ENCODE peak calls at places on chromosomes 16 and 17, in seven cellular contexts. One of them, this sample, is unnamed.

GRCh38 chr17:81365601-81366585 is 29.4 kb upstream of the BAHCC1 start:
- DNase-seq in SK-N-SH: peak
- DNase-seq in GM12892: no peak
- DNase-seq in HepG2: peak
- DNase-seq in K562: no peak
- DNase-seq in H1: no peak
- DNase-seq in GM12878: peak
- DNase-seq in this sample: no peak

GRCh38 chr17:29742210-29742513 is 119.5 kb upstream of the CORO6 start:
- DNase-seq in SK-N-SH: no peak
- DNase-seq in GM12892: no peak
- DNase-seq in HepG2: no peak
- DNase-seq in K562: no peak
- DNase-seq in H1: no peak
- DNase-seq in GM12878: no peak
- DNase-seq in this sample: no peak

GRCh38 chr17:59346876-59347407 is 15.5 kb downstream of the YPEL2 start:
- DNase-seq in SK-N-SH: no peak
- DNase-seq in GM12892: no peak
- DNase-seq in HepG2: no peak
- DNase-seq in K562: no peak
- DNase-seq in H1: no peak
- DNase-seq in GM12878: no peak
- DNase-seq in this sample: no peak

GRCh38 chr16:87458424-87458915 is 34.4 kb downstream of the ZCCHC14 start:
- DNase-seq in SK-N-SH: peak
- DNase-seq in GM12892: no peak
- DNase-seq in HepG2: no peak
- DNase-seq in K562: no peak
- DNase-seq in H1: no peak
- DNase-seq in GM12878: no peak
- DNase-seq in this sample: no peak

GRCh38 chr16:84579936-84580335 is 37.9 kb downstream of the COTL1 start:
- DNase-seq in SK-N-SH: no peak
- DNase-seq in GM12892: no peak
- DNase-seq in HepG2: no peak
- DNase-seq in K562: no peak
- DNase-seq in H1: no peak
- DNase-seq in GM12878: no peak
- DNase-seq in this sample: no peak

GRCh38 chr16:54699656-54700055 is 231.0 kb upstream of the IRX5 start:
- DNase-seq in SK-N-SH: no peak
- DNase-seq in GM12892: no peak
- DNase-seq in HepG2: no peak
- DNase-seq in K562: no peak
- DNase-seq in H1: no peak
- DNase-seq in GM12878: no peak
- DNase-seq in this sample: no peak

GRCh38 chr17:65794572-65794971 is 233.1 kb upstream of the AXIN2 start:
- DNase-seq in SK-N-SH: peak
- DNase-seq in GM12892: no peak
- DNase-seq in HepG2: peak
- DNase-seq in K562: peak
- DNase-seq in H1: no peak
- DNase-seq in GM12878: no peak
- DNase-seq in this sample: no peak

GRCh38 chr17:5099271-5099670 is 12.4 kb downstream of the ZNF232 start:
- DNase-seq in SK-N-SH: no peak
- DNase-seq in GM12892: no peak
- DNase-seq in HepG2: no peak
- DNase-seq in K562: no peak
- DNase-seq in H1: no peak
- DNase-seq in GM12878: no peak
- DNase-seq in this sample: no peak

GRCh38 chr16:4656695-4657686 is 32.4 kb downstream of the MGRN1 start:
- DNase-seq in SK-N-SH: no peak
- DNase-seq in GM12892: no peak
- DNase-seq in HepG2: no peak
- DNase-seq in K562: no peak
- DNase-seq in H1: no peak
- DNase-seq in GM12878: no peak
- DNase-seq in this sample: no peak

GRCh38 chr16:65418435-65418834 is 296.6 kb upstream of the CDH11 start:
- DNase-seq in SK-N-SH: no peak
- DNase-seq in GM12892: no peak
- DNase-seq in HepG2: no peak
- DNase-seq in K562: no peak
- DNase-seq in H1: no peak
- DNase-seq in GM12878: no peak
- DNase-seq in this sample: no peak

GRCh38 chr17:29051731-29052130 is 8.8 kb downstream of the PIPOX start:
- DNase-seq in SK-N-SH: no peak
- DNase-seq in GM12892: no peak
- DNase-seq in HepG2: no peak
- DNase-seq in K562: no peak
- DNase-seq in H1: no peak
- DNase-seq in GM12878: no peak
- DNase-seq in this sample: no peak

GRCh38 chr16:56999409-57000270 is 10.3 kb downstream of the NLRC5 start:
- DNase-seq in SK-N-SH: no peak
- DNase-seq in GM12892: no peak
- DNase-seq in HepG2: no peak
- DNase-seq in K562: no peak
- DNase-seq in H1: no peak
- DNase-seq in GM12878: no peak
- DNase-seq in this sample: no peak

GRCh38 chr17:68812876-68813584 is 142.2 kb downstream of the ABCA8 start:
- DNase-seq in SK-N-SH: no peak
- DNase-seq in GM12892: no peak
- DNase-seq in HepG2: no peak
- DNase-seq in K562: no peak
- DNase-seq in H1: no peak
- DNase-seq in GM12878: no peak
- DNase-seq in this sample: no peak

GRCh38 chr17:45270828-45271418 is 9.0 kb upstream of the SPATA32 start:
- DNase-seq in SK-N-SH: peak
- DNase-seq in GM12892: no peak
- DNase-seq in HepG2: no peak
- DNase-seq in K562: peak
- DNase-seq in H1: peak
- DNase-seq in GM12878: no peak
- DNase-seq in this sample: peak

GRCh38 chr17:74123866-74124265 is 79.6 kb upstream of the RPL38 start:
- DNase-seq in SK-N-SH: no peak
- DNase-seq in GM12892: no peak
- DNase-seq in HepG2: no peak
- DNase-seq in K562: no peak
- DNase-seq in H1: no peak
- DNase-seq in GM12878: no peak
- DNase-seq in this sample: no peak

GRCh38 chr17:42779942-42780815 is at the start of gene WNK4:
- DNase-seq in SK-N-SH: peak
- DNase-seq in GM12892: no peak
- DNase-seq in HepG2: peak
- DNase-seq in K562: peak
- DNase-seq in H1: peak
- DNase-seq in GM12878: no peak
- DNase-seq in this sample: no peak
- TF ChIP-seq TAF1 in SK-N-SH: no peak
- TF ChIP-seq TAF1 in GM12892: no peak
- TF ChIP-seq TAF1 in HepG2: peak
- TF ChIP-seq TAF1 in K562: peak
- TF ChIP-seq TAF1 in H1: peak
- TF ChIP-seq TAF1 in GM12878: no peak
- TF ChIP-seq TAF1 in this sample: no peak

GRCh38 chr17:3802461-3803307 is 1.7 kb upstream of the ITGAE start:
- DNase-seq in SK-N-SH: no peak
- DNase-seq in GM12892: no peak
- DNase-seq in HepG2: peak
- DNase-seq in K562: no peak
- DNase-seq in H1: no peak
- DNase-seq in GM12878: no peak
- DNase-seq in this sample: no peak
- TF ChIP-seq TAF1 in SK-N-SH: no peak
- TF ChIP-seq TAF1 in GM12892: no peak
- TF ChIP-seq TAF1 in HepG2: peak
- TF ChIP-seq TAF1 in K562: no peak
- TF ChIP-seq TAF1 in H1: no peak
- TF ChIP-seq TAF1 in GM12878: no peak
- TF ChIP-seq TAF1 in this sample: no peak

DNA sequence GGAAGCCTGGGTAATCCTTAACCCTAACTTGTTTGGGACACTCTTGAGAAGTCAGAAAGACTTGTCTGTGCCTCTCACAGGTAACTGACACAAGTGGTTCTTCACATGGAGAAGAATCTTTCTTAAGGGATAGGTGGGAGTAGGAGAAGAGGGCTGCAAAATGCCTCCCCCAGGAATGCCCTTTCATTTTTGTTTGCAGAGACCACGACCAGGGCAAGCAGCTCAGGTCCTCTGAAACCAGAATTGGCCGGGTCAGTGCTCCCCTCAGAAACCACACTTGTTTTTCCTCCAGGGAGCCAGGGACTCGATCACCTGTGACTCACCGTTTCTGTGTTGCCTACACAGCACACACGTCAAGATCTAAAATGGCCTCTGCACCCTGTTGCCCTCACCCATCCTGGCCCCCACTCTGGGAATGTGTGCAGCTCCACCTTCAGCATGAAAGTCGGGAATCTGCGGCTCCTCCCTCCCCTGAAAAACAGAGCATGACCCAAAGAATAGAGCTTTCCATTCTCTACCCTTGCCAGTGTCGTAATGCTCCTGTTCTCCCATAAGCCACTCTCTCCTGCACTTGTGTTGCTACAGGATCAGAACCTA is 36.1 kb downstream of the HNF1B start:
- DNase-seq in SK-N-SH: no peak
- DNase-seq in GM12892: no peak
- DNase-seq in HepG2: peak
- DNase-seq in K562: no peak
- DNase-seq in H1: no peak
- DNase-seq in GM12878: no peak
- DNase-seq in this sample: no peak
- TF ChIP-seq TAF1 in SK-N-SH: no peak
- TF ChIP-seq TAF1 in GM12892: no peak
- TF ChIP-seq TAF1 in HepG2: peak
- TF ChIP-seq TAF1 in K562: no peak
- TF ChIP-seq TAF1 in H1: no peak
- TF ChIP-seq TAF1 in GM12878: no peak
- TF ChIP-seq TAF1 in this sample: no peak

GRCh38 chr16:73262931-73263330 is 215.0 kb upstream of the ZFHX3 start:
- DNase-seq in SK-N-SH: no peak
- DNase-seq in GM12892: no peak
- DNase-seq in HepG2: no peak
- DNase-seq in K562: no peak
- DNase-seq in H1: no peak
- DNase-seq in GM12878: no peak
- DNase-seq in this sample: no peak

GRCh38 chr16:73268311-73268997 is 220.5 kb upstream of the ZFHX3 start:
- DNase-seq in SK-N-SH: peak
- DNase-seq in GM12892: no peak
- DNase-seq in HepG2: peak
- DNase-seq in K562: no peak
- DNase-seq in H1: no peak
- DNase-seq in GM12878: no peak
- DNase-seq in this sample: no peak

GRCh38 chr16:73265124-73265838 is 217.4 kb upstream of the ZFHX3 start:
- DNase-seq in SK-N-SH: no peak
- DNase-seq in GM12892: no peak
- DNase-seq in HepG2: no peak
- DNase-seq in K562: peak
- DNase-seq in H1: no peak
- DNase-seq in GM12878: no peak
- DNase-seq in this sample: no peak
- TF ChIP-seq TAF1 in SK-N-SH: no peak
- TF ChIP-seq TAF1 in GM12892: no peak
- TF ChIP-seq TAF1 in HepG2: no peak
- TF ChIP-seq TAF1 in K562: no peak
- TF ChIP-seq TAF1 in H1: no peak
- TF ChIP-seq TAF1 in GM12878: no peak
- TF ChIP-seq TAF1 in this sample: no peak

DNA sequence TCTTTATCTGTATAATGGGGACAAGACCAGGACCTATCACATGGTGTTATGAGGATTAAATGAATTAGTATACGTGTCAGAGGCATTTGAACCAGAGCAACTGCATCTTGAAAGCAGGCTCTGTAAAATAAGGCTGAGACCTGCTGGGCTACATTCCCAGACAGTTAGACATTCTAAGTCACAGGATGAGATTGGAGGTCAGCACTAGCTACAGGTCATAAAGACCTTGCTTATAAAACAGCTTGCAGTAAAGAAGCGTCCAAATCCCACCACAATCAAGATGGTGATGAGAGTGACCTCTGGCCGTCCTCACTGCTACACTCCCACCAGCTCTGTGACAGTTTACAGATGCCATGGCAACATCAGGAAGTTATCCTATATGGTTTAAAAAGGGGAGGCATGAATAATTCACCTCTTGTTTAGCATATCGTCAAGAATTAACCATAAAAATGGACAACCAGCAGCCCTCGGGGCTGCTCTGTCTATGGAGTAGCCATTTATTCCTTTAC is 71.8 kb downstream of the IRF8 start:
- DNase-seq in SK-N-SH: no peak
- DNase-seq in GM12892: no peak
- DNase-seq in HepG2: no peak
- DNase-seq in K562: no peak
- DNase-seq in H1: no peak
- DNase-seq in GM12878: no peak
- DNase-seq in this sample: no peak
- TF ChIP-seq TAF1 in SK-N-SH: no peak
- TF ChIP-seq TAF1 in GM12892: no peak
- TF ChIP-seq TAF1 in HepG2: no peak
- TF ChIP-seq TAF1 in K562: no peak
- TF ChIP-seq TAF1 in H1: no peak
- TF ChIP-seq TAF1 in GM12878: no peak
- TF ChIP-seq TAF1 in this sample: no peak

GRCh38 chr16:24610421-24610765 is 71.0 kb downstream of the RBBP6 start:
- DNase-seq in SK-N-SH: no peak
- DNase-seq in GM12892: no peak
- DNase-seq in HepG2: no peak
- DNase-seq in K562: no peak
- DNase-seq in H1: no peak
- DNase-seq in GM12878: no peak
- DNase-seq in this sample: peak

GRCh38 chr16:24611310-24611709 is 71.9 kb downstream of the RBBP6 start:
- DNase-seq in SK-N-SH: no peak
- DNase-seq in GM12892: no peak
- DNase-seq in HepG2: no peak
- DNase-seq in K562: no peak
- DNase-seq in H1: no peak
- DNase-seq in GM12878: no peak
- DNase-seq in this sample: no peak

GRCh38 chr16:24609417-24609739 is 70.0 kb downstream of the RBBP6 start:
- DNase-seq in SK-N-SH: no peak
- DNase-seq in GM12892: no peak
- DNase-seq in HepG2: no peak
- DNase-seq in K562: no peak
- DNase-seq in H1: no peak
- DNase-seq in GM12878: no peak
- DNase-seq in this sample: no peak

GRCh38 chr16:24612656-24613055 is 73.3 kb downstream of the RBBP6 start:
- DNase-seq in SK-N-SH: no peak
- DNase-seq in GM12892: no peak
- DNase-seq in HepG2: no peak
- DNase-seq in K562: no peak
- DNase-seq in H1: no peak
- DNase-seq in GM12878: no peak
- DNase-seq in this sample: no peak

GRCh38 chr16:24609740-24610420 is 70.5 kb downstream of the RBBP6 start:
- DNase-seq in SK-N-SH: peak
- DNase-seq in GM12892: no peak
- DNase-seq in HepG2: peak
- DNase-seq in K562: no peak
- DNase-seq in H1: peak
- DNase-seq in GM12878: no peak
- DNase-seq in this sample: peak
- TF ChIP-seq TAF1 in SK-N-SH: no peak
- TF ChIP-seq TAF1 in GM12892: no peak
- TF ChIP-seq TAF1 in HepG2: no peak
- TF ChIP-seq TAF1 in K562: no peak
- TF ChIP-seq TAF1 in H1: no peak
- TF ChIP-seq TAF1 in GM12878: no peak
- TF ChIP-seq TAF1 in this sample: no peak